ENCODE peak calls at places on chromosomes 4 and X, in five cellular contexts. Z is fibroblast of the aortic adventitia, S is OCI-LY7, W is mucosa of descending colon, F is cardiac muscle cell. A is an unnamed sample.

GRCh38 chr4:38531126-38531737 is 132.8 kb upstream of the KLF3 start:
- DNase-seq in Z (no peak), S (no peak), W (no peak), F (peak; percentile 40), A (no peak)

GRCh38 chr4:39970559-39971270 is 7.0 kb downstream of the PDS5A start:
- DNase-seq in Z (no peak), S (peak; percentile 35), W (no peak), F (no peak), A (no peak)

GRCh38 chr4:143586080-143586479 is 72.6 kb downstream of the SMARCA5 start:
- DNase-seq in Z (peak; percentile 64), S (no peak), W (no peak), F (no peak), A (no peak)

GRCh38 chr4:98994474-98995182 is 893 bp upstream of the METAP1 start:
- DNase-seq in Z (no peak), S (no peak), W (no peak), F (peak; percentile 28), A (no peak)

GRCh38 chrX:147550217-147550616 is 361.5 kb upstream of the FMR1 start:
- DNase-seq in Z (no peak), S (peak; percentile 4), W (peak; percentile 1), F (peak; percentile 58), A (no peak)

GRCh38 chr4:150236626-150237025 is 158.4 kb downstream of the DCLK2 start:
- DNase-seq in Z (peak; percentile 42), S (no peak), W (no peak), F (no peak), A (no peak)

GRCh38 chrX:39900788-39901170 is 197.0 kb downstream of the BCOR start:
- DNase-seq in Z (no peak), S (no peak), W (no peak), F (no peak), A (no peak)

GRCh38 chr4:1299301-1299860 is 9.7 kb downstream of the MAEA start:
- DNase-seq in Z (no peak), S (no peak), W (no peak), F (no peak), A (no peak)

GRCh38 chr4:5712517-5712916 is 1.5 kb downstream of the EVC start:
- DNase-seq in Z (peak; percentile 58), S (no peak), W (no peak), F (no peak), A (no peak)

GRCh38 chrX:47483310-47484268 is 567 bp upstream of the ZNF41 start:
- DNase-seq in Z (peak; percentile 45), S (no peak), W (peak; percentile 37), F (peak; percentile 43), A (no peak)

GRCh38 chrX:19512961-19513360 is 2.3 kb downstream of the MAP3K15 start:
- DNase-seq in Z (no peak), S (no peak), W (no peak), F (no peak), A (no peak)

GRCh38 chr4:105895609-105896460 is 564 bp downstream of the NPNT start:
- DNase-seq in Z (no peak), S (no peak), W (peak; percentile 62), F (peak; percentile 44), A (no peak)

GRCh38 chrX:65677954-65678469 is 10.6 kb downstream of the MSN start:
- DNase-seq in Z (peak; percentile 95), S (no peak), W (peak; percentile 20), F (no peak), A (peak; percentile 6)

GRCh38 chr4:133147365-133147821 is 1.7 kb upstream of the PCDH10 start:
- DNase-seq in Z (no peak), S (no peak), W (no peak), F (no peak), A (no peak)

GRCh38 chrX:830532-830931 is 199.9 kb downstream of the SHOX start:
- DNase-seq in Z (no peak), S (no peak), W (no peak), F (no peak), A (no peak)

GRCh38 chr4:81504685-81505598 is 33.2 kb upstream of the RASGEF1B start:
- DNase-seq in Z (no peak), S (peak; percentile 59), W (peak; percentile 74), F (no peak), A (no peak)

GRCh38 chr4:176805155-176805554 is 12.4 kb upstream of the VEGFC start:
- DNase-seq in Z (peak; percentile 76), S (no peak), W (no peak), F (no peak), A (no peak)

GRCh38 chr4:139227729-139228404 is 50.8 kb upstream of the ELF2 start:
- DNase-seq in Z (no peak), S (peak; percentile 73), W (peak; percentile 7), F (peak; percentile 34), A (no peak)
- TF ChIP-seq CTCF in Z (no peak), S (peak; percentile 68), W (no peak), F (no peak), A (peak; percentile 25)

DNA sequence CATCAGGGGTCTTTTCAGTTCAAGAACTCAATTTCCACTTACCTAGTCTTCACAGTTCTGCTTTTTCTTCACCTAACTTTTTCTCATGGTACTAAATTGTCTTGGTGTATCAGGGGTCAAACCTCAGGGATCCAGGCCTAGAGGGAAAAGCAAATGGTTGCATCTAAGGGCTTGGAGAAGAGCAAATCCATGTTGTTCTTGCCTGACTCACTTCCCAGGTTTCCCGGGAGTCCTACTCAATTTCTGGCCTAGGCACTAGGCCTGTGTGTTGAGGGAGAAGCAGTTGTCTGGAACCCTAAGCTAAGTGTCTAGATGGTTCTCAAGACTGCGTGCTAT is 191.9 kb upstream of the STK26 start:
- DNase-seq in Z (no peak), S (no peak), W (no peak), F (no peak), A (no peak)
- H3K4me3 ChIP-seq in Z (peak overlapping the region; percentile 29), S (no peak overlapping the region), W (no peak overlapping the region), F (peak overlapping the region; percentile 61), A (no peak overlapping the region)

GRCh38 chr4:163003979-163004378 is 162.7 kb downstream of the NAF1 start:
- DNase-seq in Z (no peak), S (no peak), W (no peak), F (no peak), A (no peak)
- TF ChIP-seq CTCF in Z (no peak), S (no peak), W (no peak), F (no peak), A (no peak)

GRCh38 chrX:140712413-140713173 is 3.0 kb downstream of the LINC00632 start:
- DNase-seq in Z (no peak), S (no peak), W (peak; percentile 12), F (peak; percentile 62), A (no peak)
- H3K4me3 ChIP-seq in Z (no peak overlapping the region), S (no peak overlapping the region), W (no peak overlapping the region), F (no peak overlapping the region), A (no peak overlapping the region)

DNA sequence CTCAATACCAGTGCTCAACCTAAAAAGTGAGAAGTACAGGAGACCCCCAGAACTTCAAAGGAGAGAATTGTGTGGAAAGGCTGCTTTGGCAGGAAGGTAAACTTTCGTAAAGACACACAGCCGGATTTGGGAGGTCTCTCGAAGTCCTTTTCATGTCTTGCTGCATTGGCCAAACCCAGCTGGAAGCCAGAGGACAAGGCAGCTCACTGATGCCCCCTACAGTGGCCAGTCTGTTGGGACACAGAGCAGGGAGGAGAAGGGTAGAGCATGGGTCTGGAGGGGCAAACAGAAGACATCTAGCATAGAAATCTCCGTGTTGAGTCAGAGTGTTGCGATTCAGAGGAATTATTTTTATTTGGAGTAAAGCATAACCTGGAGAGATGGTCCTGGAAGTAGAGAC is 198.9 kb downstream of the ANK2 start:
- DNase-seq in Z (no peak), S (no peak), W (no peak), F (peak; percentile 1), A (no peak)
- TF ChIP-seq CTCF in Z (no peak), S (peak; percentile 29), W (no peak), F (no peak), A (peak; percentile 31)

GRCh38 chr4:114653675-114654074 is 55.1 kb downstream of the UGT8 start:
- DNase-seq in Z (no peak), S (no peak), W (no peak), F (no peak), A (no peak)

GRCh38 chr4:114654607-114655006 is 56.0 kb downstream of the UGT8 start:
- DNase-seq in Z (no peak), S (peak; percentile 2), W (no peak), F (no peak), A (no peak)

DNA sequence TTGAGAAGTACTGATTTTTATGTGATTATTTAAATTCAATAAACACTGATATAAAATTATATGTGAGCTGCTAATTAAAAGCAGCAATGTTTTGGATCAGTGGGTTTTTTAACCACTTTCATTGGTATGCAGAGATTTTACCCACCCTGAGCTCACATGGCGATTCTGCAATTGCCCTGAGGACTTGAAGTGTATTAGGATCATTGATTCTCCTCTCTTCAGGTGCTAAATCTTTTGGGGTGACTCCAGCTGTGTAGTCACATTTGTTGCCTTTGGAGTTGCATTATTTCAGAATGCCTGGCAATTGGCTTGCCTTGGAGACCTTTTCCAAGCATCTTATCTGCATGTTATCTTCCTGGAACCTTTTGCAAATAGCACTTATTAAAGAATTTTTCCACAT is 51.3 kb downstream of the UGT8 start:
- DNase-seq in Z (no peak), S (no peak), W (no peak), F (no peak), A (no peak)
- H3K4me3 ChIP-seq in Z (no peak overlapping the region), S (no peak overlapping the region), W (no peak overlapping the region), F (no peak overlapping the region), A (no peak overlapping the region)

DNA sequence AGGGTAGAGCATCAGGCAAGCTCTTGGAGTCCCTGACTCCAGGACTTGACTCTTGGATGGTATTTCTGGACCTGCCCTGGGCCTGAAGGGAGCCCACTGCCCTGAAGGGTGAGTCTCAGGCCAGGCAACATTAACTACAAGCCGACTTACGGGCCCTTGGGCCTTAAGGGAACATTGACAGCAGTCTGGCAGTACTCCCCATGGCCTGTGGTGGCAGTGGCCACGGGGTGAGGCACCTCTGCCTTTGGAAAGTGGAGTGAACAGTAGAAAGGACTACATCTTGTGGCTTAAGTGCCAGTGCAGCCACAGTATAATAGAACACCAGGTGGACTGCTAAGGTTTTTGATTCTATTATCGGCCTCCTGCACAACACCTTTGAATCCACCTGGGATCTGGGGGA is 36.3 kb downstream of the SH3BGRL start:
- DNase-seq in Z (no peak), S (no peak), W (no peak), F (no peak), A (no peak)
- TF ChIP-seq CTCF in Z (no peak), S (no peak), W (no peak), F (no peak), A (no peak)

GRCh38 chrX:10617186-10617963 is 3.0 kb downstream of the MID1 start:
- DNase-seq in Z (no peak), S (no peak), W (no peak), F (no peak), A (no peak)
- H3K4me3 ChIP-seq in Z (peak overlapping the region; percentile 71), S (no peak overlapping the region), W (no peak overlapping the region), F (peak overlapping the region; percentile 46), A (no peak overlapping the region)

A was measured in LNCaP clone FGC.